ENCODE peak calls at places on chromosomes 4 and X, in eight cellular contexts. One of them, this sample, is unnamed.

GRCh38 chrX:108736509-108737479 is at the start of gene IRS4:
- DNase-seq in tibial nerve: no peak
- DNase-seq in CD4-positive, CD25-positive, alpha-beta regulatory T cell: no peak
- DNase-seq in K562: no peak
- DNase-seq in GM23248: peak; percentile 36
- DNase-seq in activated CD4-positive, CD25-positive, alpha-beta regulatory T cell treated with anti-CD3 and anti-CD28 coated beads, Interleukin-2, amount 50 U/mL, for 72 hours: no peak
- DNase-seq in activated CD8-positive, alpha-beta memory T cell treated with anti-CD3 and anti-CD28 coated beads, Interleukin-2, amount 10 ng/mL, durations not matched to agents 7 days and 5 days: no peak
- DNase-seq in activated B cell treated with CpG ODN at 0.5 μM for 24 hours: no peak
- DNase-seq in this sample: no peak

GRCh38 chr4:28686618-28687017 is 1826.0 kb downstream of the STIM2 start:
- DNase-seq in GM23248: peak; percentile 45
- DNase-seq in CD4-positive, CD25-positive, alpha-beta regulatory T cell: no peak
- DNase-seq in activated B cell treated with CpG ODN at 0.5 μM for 24 hours: no peak
- DNase-seq in activated CD4-positive, CD25-positive, alpha-beta regulatory T cell treated with anti-CD3 and anti-CD28 coated beads, Interleukin-2, amount 50 U/mL, for 72 hours: no peak
- DNase-seq in tibial nerve: no peak
- DNase-seq in K562: peak; percentile 4
- DNase-seq in activated CD8-positive, alpha-beta memory T cell treated with anti-CD3 and anti-CD28 coated beads, Interleukin-2, amount 10 ng/mL, durations not matched to agents 7 days and 5 days: no peak
- DNase-seq in this sample: peak; percentile 9

GRCh38 chrX:106286053-106286650 is 118.0 kb downstream of the PWWP3B start:
- DNase-seq in tibial nerve: no peak
- DNase-seq in activated CD4-positive, CD25-positive, alpha-beta regulatory T cell treated with anti-CD3 and anti-CD28 coated beads, Interleukin-2, amount 50 U/mL, for 72 hours: no peak
- DNase-seq in K562: no peak
- DNase-seq in activated CD8-positive, alpha-beta memory T cell treated with anti-CD3 and anti-CD28 coated beads, Interleukin-2, amount 10 ng/mL, durations not matched to agents 7 days and 5 days: no peak
- DNase-seq in CD4-positive, CD25-positive, alpha-beta regulatory T cell: no peak
- DNase-seq in activated B cell treated with CpG ODN at 0.5 μM for 24 hours: no peak
- DNase-seq in GM23248: no peak
- DNase-seq in this sample: no peak

GRCh38 chrX:13319953-13320352 is at the start of gene ATXN3L:
- DNase-seq in tibial nerve: no peak
- DNase-seq in CD4-positive, CD25-positive, alpha-beta regulatory T cell: no peak
- DNase-seq in activated B cell treated with CpG ODN at 0.5 μM for 24 hours: no peak
- DNase-seq in activated CD4-positive, CD25-positive, alpha-beta regulatory T cell treated with anti-CD3 and anti-CD28 coated beads, Interleukin-2, amount 50 U/mL, for 72 hours: no peak
- DNase-seq in activated CD8-positive, alpha-beta memory T cell treated with anti-CD3 and anti-CD28 coated beads, Interleukin-2, amount 10 ng/mL, durations not matched to agents 7 days and 5 days: no peak
- DNase-seq in K562: no peak
- DNase-seq in GM23248: no peak
- DNase-seq in this sample: no peak

GRCh38 chr4:152299553-152299952 is 236.3 kb downstream of the FBXW7 start:
- DNase-seq in activated CD8-positive, alpha-beta memory T cell treated with anti-CD3 and anti-CD28 coated beads, Interleukin-2, amount 10 ng/mL, durations not matched to agents 7 days and 5 days: no peak
- DNase-seq in tibial nerve: no peak
- DNase-seq in activated B cell treated with CpG ODN at 0.5 μM for 24 hours: no peak
- DNase-seq in CD4-positive, CD25-positive, alpha-beta regulatory T cell: no peak
- DNase-seq in GM23248: no peak
- DNase-seq in activated CD4-positive, CD25-positive, alpha-beta regulatory T cell treated with anti-CD3 and anti-CD28 coated beads, Interleukin-2, amount 50 U/mL, for 72 hours: no peak
- DNase-seq in K562: no peak
- DNase-seq in this sample: no peak

GRCh38 chr4:84924439-84924838 is 42.1 kb downstream of the WDFY3 start:
- DNase-seq in K562: no peak
- DNase-seq in CD4-positive, CD25-positive, alpha-beta regulatory T cell: no peak
- DNase-seq in activated CD8-positive, alpha-beta memory T cell treated with anti-CD3 and anti-CD28 coated beads, Interleukin-2, amount 10 ng/mL, durations not matched to agents 7 days and 5 days: no peak
- DNase-seq in activated B cell treated with CpG ODN at 0.5 μM for 24 hours: no peak
- DNase-seq in tibial nerve: no peak
- DNase-seq in GM23248: no peak
- DNase-seq in activated CD4-positive, CD25-positive, alpha-beta regulatory T cell treated with anti-CD3 and anti-CD28 coated beads, Interleukin-2, amount 50 U/mL, for 72 hours: no peak
- DNase-seq in this sample: no peak

GRCh38 chr4:7050481-7051143 is 7.4 kb downstream of the TADA2B start:
- DNase-seq in K562: no peak
- DNase-seq in activated CD8-positive, alpha-beta memory T cell treated with anti-CD3 and anti-CD28 coated beads, Interleukin-2, amount 10 ng/mL, durations not matched to agents 7 days and 5 days: no peak
- DNase-seq in activated CD4-positive, CD25-positive, alpha-beta regulatory T cell treated with anti-CD3 and anti-CD28 coated beads, Interleukin-2, amount 50 U/mL, for 72 hours: no peak
- DNase-seq in activated B cell treated with CpG ODN at 0.5 μM for 24 hours: no peak
- DNase-seq in tibial nerve: no peak
- DNase-seq in GM23248: no peak
- DNase-seq in CD4-positive, CD25-positive, alpha-beta regulatory T cell: no peak
- DNase-seq in this sample: no peak

GRCh38 chr4:185925910-185926360 is 113.9 kb upstream of the SORBS2 start:
- DNase-seq in activated B cell treated with CpG ODN at 0.5 μM for 24 hours: no peak
- DNase-seq in activated CD4-positive, CD25-positive, alpha-beta regulatory T cell treated with anti-CD3 and anti-CD28 coated beads, Interleukin-2, amount 50 U/mL, for 72 hours: no peak
- DNase-seq in CD4-positive, CD25-positive, alpha-beta regulatory T cell: no peak
- DNase-seq in activated CD8-positive, alpha-beta memory T cell treated with anti-CD3 and anti-CD28 coated beads, Interleukin-2, amount 10 ng/mL, durations not matched to agents 7 days and 5 days: no peak
- DNase-seq in tibial nerve: no peak
- DNase-seq in GM23248: no peak
- DNase-seq in K562: no peak
- DNase-seq in this sample: no peak

GRCh38 chr4:72919937-72920336 is 149.6 kb downstream of the COX18 start:
- DNase-seq in tibial nerve: no peak
- DNase-seq in K562: no peak
- DNase-seq in activated B cell treated with CpG ODN at 0.5 μM for 24 hours: no peak
- DNase-seq in CD4-positive, CD25-positive, alpha-beta regulatory T cell: no peak
- DNase-seq in activated CD4-positive, CD25-positive, alpha-beta regulatory T cell treated with anti-CD3 and anti-CD28 coated beads, Interleukin-2, amount 50 U/mL, for 72 hours: no peak
- DNase-seq in activated CD8-positive, alpha-beta memory T cell treated with anti-CD3 and anti-CD28 coated beads, Interleukin-2, amount 10 ng/mL, durations not matched to agents 7 days and 5 days: no peak
- DNase-seq in GM23248: no peak
- DNase-seq in this sample: no peak

GRCh38 chr4:126004936-126005335 is 690.2 kb downstream of the FAT4 start:
- DNase-seq in activated CD4-positive, CD25-positive, alpha-beta regulatory T cell treated with anti-CD3 and anti-CD28 coated beads, Interleukin-2, amount 50 U/mL, for 72 hours: no peak
- DNase-seq in activated CD8-positive, alpha-beta memory T cell treated with anti-CD3 and anti-CD28 coated beads, Interleukin-2, amount 10 ng/mL, durations not matched to agents 7 days and 5 days: no peak
- DNase-seq in K562: no peak
- DNase-seq in CD4-positive, CD25-positive, alpha-beta regulatory T cell: no peak
- DNase-seq in tibial nerve: no peak
- DNase-seq in GM23248: peak; percentile 68
- DNase-seq in activated B cell treated with CpG ODN at 0.5 μM for 24 hours: no peak
- DNase-seq in this sample: no peak

GRCh38 chr4:38119663-38120374 is 159.6 kb downstream of the PTTG2 start:
- DNase-seq in activated B cell treated with CpG ODN at 0.5 μM for 24 hours: no peak
- DNase-seq in tibial nerve: no peak
- DNase-seq in activated CD8-positive, alpha-beta memory T cell treated with anti-CD3 and anti-CD28 coated beads, Interleukin-2, amount 10 ng/mL, durations not matched to agents 7 days and 5 days: no peak
- DNase-seq in K562: no peak
- DNase-seq in GM23248: peak; percentile 75
- DNase-seq in activated CD4-positive, CD25-positive, alpha-beta regulatory T cell treated with anti-CD3 and anti-CD28 coated beads, Interleukin-2, amount 50 U/mL, for 72 hours: no peak
- DNase-seq in CD4-positive, CD25-positive, alpha-beta regulatory T cell: no peak
- DNase-seq in this sample: no peak

GRCh38 chr4:5037553-5038551 is 13.4 kb upstream of the STK32B start:
- DNase-seq in GM23248: peak; percentile 92
- DNase-seq in K562: peak; percentile 64
- DNase-seq in tibial nerve: peak; percentile 75
- DNase-seq in activated B cell treated with CpG ODN at 0.5 μM for 24 hours: no peak
- DNase-seq in CD4-positive, CD25-positive, alpha-beta regulatory T cell: no peak
- DNase-seq in activated CD4-positive, CD25-positive, alpha-beta regulatory T cell treated with anti-CD3 and anti-CD28 coated beads, Interleukin-2, amount 50 U/mL, for 72 hours: no peak
- DNase-seq in activated CD8-positive, alpha-beta memory T cell treated with anti-CD3 and anti-CD28 coated beads, Interleukin-2, amount 10 ng/mL, durations not matched to agents 7 days and 5 days: no peak
- DNase-seq in this sample: no peak

GRCh38 chrX:145549476-145549875 is 268.2 kb upstream of the SLITRK2 start:
- DNase-seq in tibial nerve: no peak
- DNase-seq in activated CD8-positive, alpha-beta memory T cell treated with anti-CD3 and anti-CD28 coated beads, Interleukin-2, amount 10 ng/mL, durations not matched to agents 7 days and 5 days: no peak
- DNase-seq in activated B cell treated with CpG ODN at 0.5 μM for 24 hours: no peak
- DNase-seq in CD4-positive, CD25-positive, alpha-beta regulatory T cell: no peak
- DNase-seq in K562: no peak
- DNase-seq in activated CD4-positive, CD25-positive, alpha-beta regulatory T cell treated with anti-CD3 and anti-CD28 coated beads, Interleukin-2, amount 50 U/mL, for 72 hours: no peak
- DNase-seq in GM23248: no peak
- DNase-seq in this sample: no peak

GRCh38 chr4:83454626-83455025 is 997 bp downstream of the HELQ start:
- DNase-seq in activated CD8-positive, alpha-beta memory T cell treated with anti-CD3 and anti-CD28 coated beads, Interleukin-2, amount 10 ng/mL, durations not matched to agents 7 days and 5 days: no peak
- DNase-seq in activated CD4-positive, CD25-positive, alpha-beta regulatory T cell treated with anti-CD3 and anti-CD28 coated beads, Interleukin-2, amount 50 U/mL, for 72 hours: no peak
- DNase-seq in CD4-positive, CD25-positive, alpha-beta regulatory T cell: peak; percentile 42
- DNase-seq in activated B cell treated with CpG ODN at 0.5 μM for 24 hours: no peak
- DNase-seq in GM23248: no peak
- DNase-seq in K562: peak; percentile 15
- DNase-seq in tibial nerve: no peak
- DNase-seq in this sample: no peak

GRCh38 chr4:165369522-165369921 is 9.3 kb upstream of the CPE start:
- DNase-seq in CD4-positive, CD25-positive, alpha-beta regulatory T cell: no peak
- DNase-seq in K562: no peak
- DNase-seq in GM23248: peak; percentile 70
- DNase-seq in activated B cell treated with CpG ODN at 0.5 μM for 24 hours: no peak
- DNase-seq in activated CD8-positive, alpha-beta memory T cell treated with anti-CD3 and anti-CD28 coated beads, Interleukin-2, amount 10 ng/mL, durations not matched to agents 7 days and 5 days: no peak
- DNase-seq in activated CD4-positive, CD25-positive, alpha-beta regulatory T cell treated with anti-CD3 and anti-CD28 coated beads, Interleukin-2, amount 50 U/mL, for 72 hours: no peak
- DNase-seq in tibial nerve: no peak
- DNase-seq in this sample: no peak

GRCh38 chr4:116829187-116829586 is 256.2 kb downstream of the TRAM1L1 start:
- DNase-seq in activated CD8-positive, alpha-beta memory T cell treated with anti-CD3 and anti-CD28 coated beads, Interleukin-2, amount 10 ng/mL, durations not matched to agents 7 days and 5 days: no peak
- DNase-seq in tibial nerve: no peak
- DNase-seq in activated CD4-positive, CD25-positive, alpha-beta regulatory T cell treated with anti-CD3 and anti-CD28 coated beads, Interleukin-2, amount 50 U/mL, for 72 hours: no peak
- DNase-seq in CD4-positive, CD25-positive, alpha-beta regulatory T cell: no peak
- DNase-seq in GM23248: no peak
- DNase-seq in K562: peak; percentile 3
- DNase-seq in activated B cell treated with CpG ODN at 0.5 μM for 24 hours: no peak
- DNase-seq in this sample: no peak

GRCh38 chr4:97279410-97279809 is 863.9 kb downstream of the STPG2 start:
- DNase-seq in activated CD4-positive, CD25-positive, alpha-beta regulatory T cell treated with anti-CD3 and anti-CD28 coated beads, Interleukin-2, amount 50 U/mL, for 72 hours: no peak
- DNase-seq in activated CD8-positive, alpha-beta memory T cell treated with anti-CD3 and anti-CD28 coated beads, Interleukin-2, amount 10 ng/mL, durations not matched to agents 7 days and 5 days: no peak
- DNase-seq in activated B cell treated with CpG ODN at 0.5 μM for 24 hours: no peak
- DNase-seq in GM23248: no peak
- DNase-seq in tibial nerve: no peak
- DNase-seq in CD4-positive, CD25-positive, alpha-beta regulatory T cell: no peak
- DNase-seq in K562: no peak
- DNase-seq in this sample: no peak

GRCh38 chrX:7412840-7413239 is 264.9 kb upstream of the PUDP start:
- DNase-seq in CD4-positive, CD25-positive, alpha-beta regulatory T cell: no peak
- DNase-seq in GM23248: no peak
- DNase-seq in activated B cell treated with CpG ODN at 0.5 μM for 24 hours: no peak
- DNase-seq in activated CD8-positive, alpha-beta memory T cell treated with anti-CD3 and anti-CD28 coated beads, Interleukin-2, amount 10 ng/mL, durations not matched to agents 7 days and 5 days: no peak
- DNase-seq in tibial nerve: no peak
- DNase-seq in K562: no peak
- DNase-seq in activated CD4-positive, CD25-positive, alpha-beta regulatory T cell treated with anti-CD3 and anti-CD28 coated beads, Interleukin-2, amount 50 U/mL, for 72 hours: no peak
- DNase-seq in this sample: no peak

GRCh38 chr4:93983133-93983532 is 154.6 kb downstream of the ATOH1 start:
- DNase-seq in activated CD4-positive, CD25-positive, alpha-beta regulatory T cell treated with anti-CD3 and anti-CD28 coated beads, Interleukin-2, amount 50 U/mL, for 72 hours: no peak
- DNase-seq in K562: no peak
- DNase-seq in tibial nerve: no peak
- DNase-seq in GM23248: no peak
- DNase-seq in activated CD8-positive, alpha-beta memory T cell treated with anti-CD3 and anti-CD28 coated beads, Interleukin-2, amount 10 ng/mL, durations not matched to agents 7 days and 5 days: no peak
- DNase-seq in activated B cell treated with CpG ODN at 0.5 μM for 24 hours: no peak
- DNase-seq in CD4-positive, CD25-positive, alpha-beta regulatory T cell: no peak
- DNase-seq in this sample: no peak

GRCh38 chr4:75327804-75328512 is 186.2 kb downstream of the RCHY1 start:
- DNase-seq in K562: no peak
- DNase-seq in GM23248: no peak
- DNase-seq in activated CD8-positive, alpha-beta memory T cell treated with anti-CD3 and anti-CD28 coated beads, Interleukin-2, amount 10 ng/mL, durations not matched to agents 7 days and 5 days: no peak
- DNase-seq in activated B cell treated with CpG ODN at 0.5 μM for 24 hours: no peak
- DNase-seq in activated CD4-positive, CD25-positive, alpha-beta regulatory T cell treated with anti-CD3 and anti-CD28 coated beads, Interleukin-2, amount 50 U/mL, for 72 hours: no peak
- DNase-seq in CD4-positive, CD25-positive, alpha-beta regulatory T cell: no peak
- DNase-seq in tibial nerve: no peak
- DNase-seq in this sample: no peak

GRCh38 chr4:19936471-19936870 is 315.2 kb upstream of the SLIT2 start:
- DNase-seq in CD4-positive, CD25-positive, alpha-beta regulatory T cell: no peak
- DNase-seq in tibial nerve: no peak
- DNase-seq in activated B cell treated with CpG ODN at 0.5 μM for 24 hours: no peak
- DNase-seq in activated CD8-positive, alpha-beta memory T cell treated with anti-CD3 and anti-CD28 coated beads, Interleukin-2, amount 10 ng/mL, durations not matched to agents 7 days and 5 days: no peak
- DNase-seq in GM23248: peak; percentile 89
- DNase-seq in activated CD4-positive, CD25-positive, alpha-beta regulatory T cell treated with anti-CD3 and anti-CD28 coated beads, Interleukin-2, amount 50 U/mL, for 72 hours: no peak
- DNase-seq in K562: no peak
- DNase-seq in this sample: no peak

GRCh38 chr4:11002961-11003360 is 318.4 kb upstream of the CLNK start:
- DNase-seq in CD4-positive, CD25-positive, alpha-beta regulatory T cell: no peak
- DNase-seq in tibial nerve: no peak
- DNase-seq in activated CD8-positive, alpha-beta memory T cell treated with anti-CD3 and anti-CD28 coated beads, Interleukin-2, amount 10 ng/mL, durations not matched to agents 7 days and 5 days: no peak
- DNase-seq in GM23248: no peak
- DNase-seq in K562: no peak
- DNase-seq in activated B cell treated with CpG ODN at 0.5 μM for 24 hours: no peak
- DNase-seq in activated CD4-positive, CD25-positive, alpha-beta regulatory T cell treated with anti-CD3 and anti-CD28 coated beads, Interleukin-2, amount 50 U/mL, for 72 hours: no peak
- DNase-seq in this sample: no peak

GRCh38 chr4:150242820-150243458 is 164.7 kb downstream of the DCLK2 start:
- DNase-seq in GM23248: peak; percentile 49
- DNase-seq in activated CD8-positive, alpha-beta memory T cell treated with anti-CD3 and anti-CD28 coated beads, Interleukin-2, amount 10 ng/mL, durations not matched to agents 7 days and 5 days: no peak
- DNase-seq in K562: peak; percentile 53
- DNase-seq in tibial nerve: peak; percentile 15
- DNase-seq in activated B cell treated with CpG ODN at 0.5 μM for 24 hours: no peak
- DNase-seq in CD4-positive, CD25-positive, alpha-beta regulatory T cell: peak; percentile 21
- DNase-seq in activated CD4-positive, CD25-positive, alpha-beta regulatory T cell treated with anti-CD3 and anti-CD28 coated beads, Interleukin-2, amount 50 U/mL, for 72 hours: no peak
- DNase-seq in this sample: peak; percentile 27

This sample was measured in amygdala.